ENCODE peak calls at places on chromosomes 2 and 18, in eight cellular contexts. N is NCI-H1092; Y is RPMI7951; P is T47D; I is effector memory CD8-positive, alpha-beta T cell; H is neural progenitor cell; M is activated T-cell treated with anti-CD3 and anti-CD28 coated beads, Interleukin-2, amount 50 U/mL, for 4 hours; V is H4. A is an unnamed sample.
A peak's percentile ranks its signal among the peaks of the same experiment; 100 is the strongest.

GRCh38 chr2:222912117-222912516 is 51.3 kb downstream of the ACSL3 start:
- DNase-seq in N (no peak), Y (no peak), P (no peak), I (no peak), H (no peak), M (no peak), V (no peak), A (no peak)

GRCh38 chr2:64018715-64019082 is 529 bp downstream of the VPS54 start:
- DNase-seq in N (peak; percentile 30), Y (peak; percentile 65), P (no peak), I (no peak), H (peak; percentile 63), M (peak; percentile 32), V (peak; percentile 14), A (peak; percentile 50)

GRCh38 chr2:200376422-200377142 is 70.1 kb downstream of the SPATS2L start:
- DNase-seq in N (no peak), Y (no peak), P (no peak), I (no peak), H (no peak), M (peak; percentile 8), V (peak; percentile 23), A (no peak)

GRCh38 chr2:169609264-169609663 is 25.1 kb downstream of the PPIG start:
- DNase-seq in N (no peak), Y (no peak), P (no peak), I (no peak), H (no peak), M (no peak), V (no peak), A (no peak)

GRCh38 chr2:118689456-118689855 is 158.0 kb downstream of the EN1 start:
- DNase-seq in N (no peak), Y (peak; percentile 18), P (no peak), I (no peak), H (no peak), M (no peak), V (no peak), A (no peak)

GRCh38 chr2:11583840-11584529 is 50.1 kb downstream of the GREB1 start:
- DNase-seq in N (peak; percentile 44), Y (peak; percentile 93), P (peak; percentile 43), I (peak; percentile 28), H (peak; percentile 79), M (peak; percentile 65), V (peak; percentile 83), A (peak; percentile 60)

GRCh38 chr18:63749489-63749888 is 25.7 kb upstream of the SERPINB7 start:
- DNase-seq in N (no peak), Y (no peak), P (no peak), I (no peak), H (no peak), M (no peak), V (no peak), A (no peak)

GRCh38 chr2:65265090-65266045 is 37.7 kb downstream of the ACTR2 start:
- DNase-seq in N (no peak), Y (peak; percentile 78), P (no peak), I (peak; percentile 15), H (peak; percentile 66), M (no peak), V (peak; percentile 71), A (peak; percentile 76)

GRCh38 chr18:48942554-48943261 is 8.1 kb downstream of the SMAD7 start:
- DNase-seq in N (no peak), Y (peak; percentile 98), P (no peak), I (no peak), H (no peak), M (no peak), V (peak; percentile 89), A (no peak)

GRCh38 chr2:112794131-112794733 is 9.9 kb upstream of the IL1A start:
- DNase-seq in N (no peak), Y (peak; percentile 91), P (no peak), I (peak; percentile 14), H (no peak), M (no peak), V (peak; percentile 91), A (no peak)

GRCh38 chr2:128286011-128286721 is 32.5 kb downstream of the HS6ST1 start:
- DNase-seq in N (no peak), Y (no peak), P (no peak), I (no peak), H (no peak), M (no peak), V (no peak), A (no peak)

GRCh38 chr2:236517463-236518077 is 52.1 kb upstream of the ACKR3 start:
- DNase-seq in N (no peak), Y (no peak), P (no peak), I (no peak), H (no peak), M (no peak), V (no peak), A (no peak)

GRCh38 chr2:219509780-219510511 is 4.3 kb upstream of the ASIC4 start:
- DNase-seq in N (peak; percentile 59), Y (peak; percentile 46), P (peak; percentile 50), I (peak; percentile 47), H (peak; percentile 88), M (peak; percentile 32), V (peak; percentile 31), A (peak; percentile 75)

GRCh38 chr18:22268641-22269128 is 99.3 kb downstream of the GATA6 start:
- DNase-seq in N (no peak), Y (no peak), P (no peak), I (no peak), H (no peak), M (no peak), V (no peak), A (no peak)

GRCh38 chr2:237581751-237582746 is 8.5 kb downstream of the RAB17 start:
- DNase-seq in N (peak; percentile 65), Y (peak; percentile 77), P (no peak), I (no peak), H (peak; percentile 65), M (peak; percentile 31), V (peak; percentile 58), A (peak; percentile 71)

GRCh38 chr2:44959855-44960254 is 18.4 kb downstream of the SIX3 start:
- DNase-seq in N (no peak), Y (peak; percentile 48), P (no peak), I (no peak), H (no peak), M (no peak), V (no peak), A (no peak)

GRCh38 chr2:143420313-143420712 is 291.1 kb downstream of the ARHGAP15 start:
- DNase-seq in N (no peak), Y (no peak), P (no peak), I (no peak), H (no peak), M (no peak), V (no peak), A (peak; percentile 1)